ENCODE peak calls at places on chromosomes 6 and 20, in five cellular contexts. O is dermis microvascular lymphatic vessel endothelial cell, F is RWPE1, R is ACHN, I is cardiac muscle cell. V is an unnamed sample.

GRCh38 chr6:87277123-87277522 is 45.3 kb upstream of the SMIM8 start:
- DNase-seq in F (no peak), R (peak), I (peak), O (peak), V (no peak)

GRCh38 chr6:139117734-139118133 is 17.1 kb upstream of the HECA start:
- DNase-seq in I (no peak), F (no peak), R (no peak), O (no peak), V (no peak)

GRCh38 chr20:49447946-49448809 is 34.3 kb downstream of the KCNB1 start:
- DNase-seq in I (no peak), R (no peak), O (no peak), F (no peak), V (no peak)

GRCh38 chr20:7853493-7853892 is 86.8 kb downstream of the HAO1 start:
- DNase-seq in I (no peak), F (no peak), O (no peak), R (no peak), V (no peak)

GRCh38 chr6:36290668-36291620 is 21.1 kb downstream of the PNPLA1 start:
- DNase-seq in F (peak), O (peak), R (peak), I (no peak), V (peak)

GRCh38 chr6:101502818-101503217 is 109.3 kb downstream of the GRIK2 start:
- DNase-seq in I (no peak), R (no peak), O (no peak), F (no peak), V (no peak)

GRCh38 chr6:30061766-30062458 is 847 bp downstream of the POLR1H start:
- DNase-seq in R (peak), I (no peak), O (peak), F (no peak), V (no peak)

GRCh38 chr6:35011096-35012041 is 122.3 kb downstream of the ANKS1A start:
- DNase-seq in O (peak), I (no peak), F (no peak), R (no peak), V (no peak)

GRCh38 chr6:101614774-101615173 is 221.3 kb downstream of the GRIK2 start:
- DNase-seq in O (no peak), I (no peak), R (peak), F (peak), V (no peak)

GRCh38 chr6:159790947-159791598 is 806 bp downstream of the MRPL18 start:
- DNase-seq in I (peak), O (no peak), R (no peak), F (peak), V (no peak)

GRCh38 chr6:87029711-87030314 is 65.1 kb downstream of the CGA start:
- DNase-seq in I (peak), R (peak), F (peak), O (peak), V (peak)

GRCh38 chr6:154428892-154429291 is 72.3 kb upstream of the IPCEF1 start:
- DNase-seq in I (no peak), F (no peak), R (no peak), O (no peak), V (no peak)

GRCh38 chr6:131367206-131367873 is 205.7 kb upstream of the ARG1 start:
- DNase-seq in R (no peak), F (no peak), O (no peak), I (no peak), V (peak)

GRCh38 chr6:153140299-153140698 is 9.2 kb upstream of the RGS17 start:
- DNase-seq in R (no peak), O (peak), I (no peak), F (no peak), V (no peak)

GRCh38 chr6:164016056-164016455 is 601.5 kb downstream of the QKI start:
- DNase-seq in O (no peak), F (no peak), R (no peak), I (no peak), V (no peak)

GRCh38 chr6:68695403-68695802 is 60.3 kb downstream of the ADGRB3 start:
- DNase-seq in O (no peak), F (no peak), I (no peak), R (no peak), V (no peak)

GRCh38 chr6:13365320-13365719 is 37.0 kb upstream of the TBC1D7 start:
- DNase-seq in F (no peak), O (no peak), I (no peak), R (no peak), V (no peak)

GRCh38 chr6:158677906-158678305 is 28.1 kb downstream of the SYTL3 start:
- DNase-seq in O (no peak), R (no peak), I (no peak), F (no peak), V (no peak)

V was measured in HuH-7.